ENCODE peak calls at places on chromosomes 1 and 21, in six cellular contexts. Q is neuronal stem cell, V is IMR-90, D is mesenchymal stem cell, N is H1, X is H9. P is an unnamed sample.

GRCh38 chr1:37362990-37363389 is 111.4 kb upstream of the ZC3H12A start:
- DNase-seq in X (peak), D (no peak), V (no peak), Q (peak), N (peak), P (no peak)

GRCh38 chr1:15272009-15272781 is 25.2 kb downstream of the FHAD1 start:
- DNase-seq in D (peak), X (peak), V (peak), N (peak), Q (peak), P (peak)

GRCh38 chr1:11071463-11072215 is 11.8 kb upstream of the SRM start:
- DNase-seq in X (no peak), N (no peak), D (no peak), V (no peak), Q (no peak), P (no peak)

GRCh38 chr1:32466761-32467160 is 1.9 kb downstream of the ZBTB8B start:
- DNase-seq in X (no peak), V (no peak), D (no peak), Q (no peak), N (no peak), P (no peak)

GRCh38 chr1:106952766-106953165 is 103.7 kb upstream of the PRMT6 start:
- DNase-seq in V (peak), D (no peak), N (no peak), X (no peak), Q (no peak), P (no peak)

GRCh38 chr1:199007423-199007822 is 368.6 kb downstream of the PTPRC start:
- DNase-seq in D (peak), X (no peak), N (no peak), Q (no peak), V (no peak), P (peak)

GRCh38 chr1:234564035-234565029 is 45.6 kb downstream of the IRF2BP2 start:
- DNase-seq in D (peak), V (peak), N (peak), Q (no peak), X (no peak), P (peak)

GRCh38 chr1:64195089-64195410 is 8.4 kb upstream of the UBE2U start:
- DNase-seq in Q (no peak), N (no peak), V (no peak), X (no peak), D (no peak), P (no peak)

GRCh38 chr1:60033066-60033465 is 40.5 kb downstream of the C1orf87 start:
- DNase-seq in X (no peak), D (no peak), Q (no peak), N (no peak), V (no peak), P (no peak)

GRCh38 chr1:192814805-192815204 is 6.0 kb downstream of the RGS2 start:
- DNase-seq in N (no peak), X (no peak), D (no peak), V (no peak), Q (no peak), P (no peak)

GRCh38 chr1:39819091-39819812 is 30.6 kb upstream of the BMP8B start:
- DNase-seq in X (no peak), V (no peak), D (no peak), Q (no peak), N (no peak), P (no peak)

GRCh38 chr21:36261459-36261858 is 58.5 kb upstream of the MORC3 start:
- DNase-seq in N (no peak), D (no peak), Q (no peak), X (no peak), V (no peak), P (no peak)

GRCh38 chr1:100794719-100795645 is 75.4 kb downstream of the VCAM1 start:
- DNase-seq in V (peak), D (peak), Q (no peak), X (no peak), N (no peak), P (no peak)

DNA sequence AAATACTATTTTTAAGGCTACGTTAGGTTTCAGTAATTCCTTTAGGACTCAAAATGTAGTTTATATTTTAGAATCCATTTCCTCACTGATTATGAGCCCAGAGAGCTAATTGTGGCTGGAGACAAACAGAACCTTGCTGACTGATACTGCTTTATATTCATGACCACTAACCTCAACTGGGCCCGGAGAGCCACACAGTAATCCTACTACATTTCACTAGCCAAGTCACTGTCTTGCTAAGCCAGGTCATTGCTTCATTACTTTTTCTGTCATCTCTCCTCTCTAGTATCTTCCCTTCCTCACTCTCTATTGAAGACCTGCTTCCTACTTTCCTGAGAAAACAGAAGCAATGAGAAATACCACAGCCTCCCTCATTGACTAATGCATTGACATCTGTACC is 24.7 kb downstream of the IL23R start:
- DNase-seq in V (no peak), N (no peak), D (no peak), Q (no peak), X (no peak), P (no peak)
- H2AFZ ChIP-seq in V (no peak), N (no peak), D (no peak), Q (no peak), X (no peak), P (no peak)

GRCh38 chr1:6653651-6654290 is 29.1 kb downstream of the THAP3 start:
- DNase-seq in D (no peak), X (no peak), V (no peak), N (no peak), Q (no peak), P (peak)

GRCh38 chr1:6652986-6653385 is 28.3 kb downstream of the THAP3 start:
- DNase-seq in X (no peak), D (no peak), V (no peak), N (no peak), Q (no peak), P (no peak)

GRCh38 chr1:6648556-6648955 is 23.9 kb downstream of the THAP3 start:
- DNase-seq in D (no peak), Q (no peak), X (no peak), N (no peak), V (no peak), P (peak)

GRCh38 chr1:6657138-6657537 is 32.5 kb downstream of the THAP3 start:
- DNase-seq in X (no peak), Q (no peak), V (no peak), N (no peak), D (no peak), P (no peak)

GRCh38 chr1:6651889-6652288 is 27.2 kb downstream of the THAP3 start:
- DNase-seq in V (no peak), X (no peak), Q (no peak), N (no peak), D (no peak), P (no peak)
- H2BK5ac ChIP-seq in V (no peak), X (no peak), Q (no peak), N (no peak), D (no peak), P (no peak)

GRCh38 chr1:229406798-229407197 is 27.1 kb downstream of the ACTA1 start:
- DNase-seq in X (peak), V (no peak), N (no peak), D (no peak), Q (peak), P (no peak)
- H2AFZ ChIP-seq in X (no peak), V (peak), N (peak), D (no peak), Q (peak), P (peak)

DNA sequence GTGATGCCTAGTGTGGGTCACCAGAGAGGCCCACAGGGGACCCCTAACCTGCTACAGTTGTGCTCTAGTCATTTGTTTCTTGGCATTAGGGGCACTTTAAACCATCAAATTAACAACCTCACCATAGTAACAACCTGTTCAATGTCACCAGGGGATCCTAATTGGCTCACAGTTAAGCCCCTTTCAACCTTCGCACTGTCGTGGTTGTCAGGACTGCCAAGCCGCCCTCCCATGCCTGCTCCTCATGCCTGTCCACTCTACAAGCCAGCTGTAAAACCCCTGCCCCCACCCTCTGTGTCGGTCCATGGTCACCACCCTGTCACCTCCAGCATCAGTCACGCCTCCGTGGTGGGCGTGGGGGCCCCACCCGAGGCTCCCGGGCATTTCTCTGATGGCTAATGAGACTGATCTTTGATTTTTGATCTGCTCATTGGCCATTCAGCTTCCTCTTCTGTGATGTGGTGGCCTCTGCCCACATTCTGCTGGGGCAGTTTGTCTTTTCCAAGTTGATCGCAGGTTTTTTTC is 96.6 kb downstream of the WDR4 start:
- DNase-seq in N (no peak), X (no peak), V (no peak), D (no peak), Q (no peak), P (no peak)
- H2BK5ac ChIP-seq in N (no peak), X (no peak), V (no peak), D (no peak), Q (no peak), P (no peak)

DNA sequence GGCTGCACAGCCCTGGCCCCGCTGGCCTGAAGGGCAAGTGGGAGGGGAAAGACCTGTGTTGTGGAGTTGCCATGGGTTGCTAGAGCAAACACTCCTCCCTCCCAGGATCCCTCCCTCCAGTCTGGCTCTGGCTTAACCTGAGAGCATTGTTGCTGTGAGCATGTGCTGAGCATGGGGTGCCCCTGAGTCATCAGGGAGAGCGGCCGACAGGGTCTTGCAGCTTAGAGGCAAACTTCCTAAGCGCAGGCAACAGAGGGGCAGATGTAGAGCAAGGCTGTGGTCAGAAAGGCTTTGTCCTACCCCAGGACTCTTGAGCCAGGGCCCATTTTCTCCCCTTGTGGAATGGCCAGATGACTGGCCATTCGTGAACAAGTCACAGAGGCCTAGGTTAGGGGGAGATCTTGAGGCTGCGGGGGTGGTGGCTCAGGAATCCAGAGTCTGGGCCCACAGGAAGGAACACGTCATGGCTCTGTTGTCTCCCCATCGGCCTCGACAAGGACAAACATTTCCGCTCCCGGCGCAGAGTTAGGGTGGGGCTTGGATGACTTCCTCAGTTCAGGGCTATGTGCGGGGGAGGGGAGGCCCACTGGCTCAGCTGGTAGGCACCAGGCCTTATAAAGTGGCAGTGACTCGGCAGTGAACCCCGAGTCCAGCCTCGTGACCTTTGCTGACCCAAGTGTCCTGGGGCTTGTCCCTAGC is 362 bp upstream of the DYNLT4 start:
- DNase-seq in Q (peak), X (peak), N (peak), D (peak), V (peak), P (peak)
- H2AFZ ChIP-seq in Q (peak), X (no peak), N (no peak), D (no peak), V (peak), P (peak)

GRCh38 chr1:153550398-153550758 is 1.3 kb upstream of the S100A3 start:
- DNase-seq in D (no peak), X (no peak), V (no peak), Q (no peak), N (no peak), P (no peak)

GRCh38 chr1:153553096-153553495 is 4.0 kb upstream of the S100A3 start:
- DNase-seq in X (peak), N (no peak), Q (no peak), D (no peak), V (no peak), P (no peak)

GRCh38 chr1:153552335-153552734 is 3.3 kb upstream of the S100A3 start:
- DNase-seq in N (no peak), X (peak), D (no peak), Q (no peak), V (no peak), P (no peak)

GRCh38 chr1:153550827-153551512 is 1.9 kb upstream of the S100A3 start:
- DNase-seq in N (no peak), V (no peak), D (no peak), X (peak), Q (no peak), P (no peak)

GRCh38 chr1:153553691-153554608 is 4.9 kb upstream of the S100A3 start:
- DNase-seq in V (no peak), D (peak), X (peak), N (no peak), Q (no peak), P (no peak)
- H2BK5ac ChIP-seq in V (peak), D (no peak), X (no peak), N (no peak), Q (no peak), P (peak)

P was measured in trophoblast cell.